ENCODE peak calls at places on chromosome 5, in four cellular contexts. S, G, P and Q are unnamed samples.

GRCh38 chr5:96175090-96175489 is 213.4 kb upstream of the ELL2 start:
- DNase-seq in S (no peak), P (no peak), G (no peak), Q (no peak)

GRCh38 chr5:73448072-73448432 is 525 bp downstream of the FOXD1 start:
- DNase-seq in P (no peak), S (peak; percentile 36), G (no peak), Q (no peak)

GRCh38 chr5:180138976-180139730 is 67.6 kb upstream of the RNF130 start:
- DNase-seq in S (no peak), P (no peak), G (no peak), Q (no peak)

GRCh38 chr5:67855523-67855922 is 360.0 kb upstream of the PIK3R1 start:
- DNase-seq in G (no peak), P (no peak), S (no peak), Q (no peak)

GRCh38 chr5:128649183-128649582 is 111.1 kb upstream of the FBN2 start:
- DNase-seq in G (peak; percentile 74), S (no peak), P (peak; percentile 33), Q (no peak)

GRCh38 chr5:157903117-157903450 is 44.1 kb upstream of the CLINT1 start:
- DNase-seq in G (peak; percentile 19), P (peak; percentile 44), S (no peak), Q (no peak)

GRCh38 chr5:56601641-56602071 is 213.7 kb upstream of the MAP3K1 start:
- DNase-seq in S (no peak), G (peak; percentile 85), P (no peak), Q (no peak)

GRCh38 chr5:51988561-51988960 is 605.3 kb downstream of the ISL1 start:
- DNase-seq in S (no peak), P (no peak), G (no peak), Q (no peak)

GRCh38 chr5:66742083-66742895 is 146.1 kb downstream of the MAST4 start:
- DNase-seq in G (no peak), P (peak; percentile 35), S (peak; percentile 28), Q (no peak)

GRCh38 chr5:74380193-74380592 is 260.3 kb downstream of the ENC1 start:
- DNase-seq in S (no peak), P (no peak), G (no peak), Q (no peak)

GRCh38 chr5:93044860-93045666 is 536.0 kb downstream of the NR2F1-AS1 start:
- DNase-seq in S (no peak), P (no peak), G (no peak), Q (no peak)

GRCh38 chr5:54902817-54903473 is 82.4 kb downstream of the ESM1 start:
- DNase-seq in G (peak; percentile 41), P (no peak), S (no peak), Q (no peak)

GRCh38 chr5:155027993-155028629 is 14.6 kb downstream of the KIF4B start:
- DNase-seq in P (peak; percentile 30), S (no peak), G (no peak), Q (no peak)

GRCh38 chr5:172793577-172794488 is 22.8 kb upstream of the DUSP1 start:
- DNase-seq in P (peak; percentile 36), G (peak; percentile 79), S (no peak), Q (peak; percentile 63)

GRCh38 chr5:55714749-55715148 is 2.6 kb upstream of the SLC38A9 start:
- DNase-seq in S (no peak), P (no peak), G (no peak), Q (no peak)

GRCh38 chr5:57550132-57550531 is 67.5 kb upstream of the ACTBL2 start:
- DNase-seq in G (no peak), P (no peak), S (no peak), Q (no peak)

GRCh38 chr5:180136661-180137381 is 65.3 kb upstream of the RNF130 start:
- DNase-seq in P (no peak), S (no peak), G (no peak), Q (no peak)

GRCh38 chr5:50846261-50846660 is 179.8 kb downstream of the PARP8 start:
- DNase-seq in G (no peak), S (no peak), P (no peak), Q (no peak)

GRCh38 chr5:43150748-43151147 is 30.0 kb downstream of the ZNF131 start:
- DNase-seq in P (no peak), G (no peak), S (no peak), Q (no peak)

GRCh38 chr5:177501874-177502678 is 4.7 kb upstream of the PDLIM7 start:
- DNase-seq in G (no peak), S (no peak), P (no peak), Q (peak; percentile 71)

GRCh38 chr5:142660196-142660595 is 25.7 kb downstream of the FGF1 start:
- DNase-seq in P (no peak), S (no peak), G (no peak), Q (no peak)

GRCh38 chr5:10539685-10539998 is 24.2 kb upstream of the ANKRD33B start:
- DNase-seq in G (peak; percentile 49), S (no peak), P (no peak), Q (no peak)

GRCh38 chr5:83340511-83340918 is 131.0 kb upstream of the VCAN start:
- DNase-seq in G (no peak), S (no peak), P (no peak), Q (no peak)

GRCh38 chr5:33734541-33734940 is 157.2 kb downstream of the ADAMTS12 start:
- DNase-seq in P (no peak), S (no peak), G (peak; percentile 29), Q (no peak)

GRCh38 chr5:107979900-107980299 is 309.2 kb upstream of the EFNA5 start:
- DNase-seq in G (no peak), S (no peak), P (no peak), Q (no peak)

GRCh38 chr5:36090033-36090432 is 23.4 kb upstream of the UGT3A2 start:
- DNase-seq in S (no peak), G (peak; percentile 17), P (peak; percentile 50), Q (no peak)

GRCh38 chr5:107217721-107218130 is 453.0 kb downstream of the EFNA5 start:
- DNase-seq in G (no peak), S (no peak), P (peak; percentile 94), Q (no peak)

GRCh38 chr5:33379757-33380156 is 61.0 kb upstream of the TARS1 start:
- DNase-seq in S (no peak), G (peak; percentile 47), P (no peak), Q (no peak)

GRCh38 chr5:160020969-160021368 is 12.0 kb downstream of the TTC1 start:
- DNase-seq in G (peak; percentile 83), S (no peak), P (no peak), Q (no peak)

GRCh38 chr5:101520417-101520816 is 617.3 kb upstream of the ST8SIA4 start:
- DNase-seq in S (no peak), G (no peak), P (no peak), Q (no peak)

GRCh38 chr5:13143630-13144029 is 800.9 kb downstream of the DNAH5 start:
- DNase-seq in S (no peak), P (peak; percentile 97), G (no peak), Q (no peak)

GRCh38 chr5:116571568-116572321 is 2.9 kb downstream of the SEMA6A start:
- DNase-seq in P (no peak), G (no peak), S (no peak), Q (no peak)
- TF ChIP-seq CTCF in P (no peak), G (no peak), S (no peak), Q (no peak)

DNA sequence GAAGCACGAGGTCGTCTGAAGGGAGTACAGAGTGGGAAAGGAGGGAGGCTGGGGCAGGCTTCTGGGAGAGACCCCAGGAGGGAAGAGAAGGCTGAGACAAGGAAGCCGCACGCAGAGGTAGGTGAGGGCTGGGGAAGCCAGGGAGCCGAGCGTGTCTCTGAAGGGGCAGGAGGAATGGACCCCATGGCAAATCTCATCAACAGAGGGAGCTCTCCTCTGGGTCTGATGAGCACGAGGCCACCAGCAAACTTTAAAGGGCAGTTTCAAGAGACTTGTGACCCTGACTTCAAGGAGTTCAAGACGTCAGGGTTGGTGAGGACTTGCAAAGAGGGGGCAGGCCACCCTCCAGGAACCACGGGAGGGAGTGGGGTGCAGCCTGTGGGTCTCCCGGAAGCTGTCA is 326.2 kb upstream of the IRX2 start:
- DNase-seq in P (no peak), G (no peak), S (no peak), Q (no peak)
- TF ChIP-seq CTCF in P (no peak), G (no peak), S (no peak), Q (no peak)

GRCh38 chr5:134561871-134562296 is 36.4 kb downstream of the JADE2 start:
- DNase-seq in P (peak; percentile 26), G (peak; percentile 74), S (no peak), Q (no peak)
- TF ChIP-seq CTCF in P (peak; percentile 38), G (peak; percentile 40), S (no peak), Q (peak; percentile 13)

DNA sequence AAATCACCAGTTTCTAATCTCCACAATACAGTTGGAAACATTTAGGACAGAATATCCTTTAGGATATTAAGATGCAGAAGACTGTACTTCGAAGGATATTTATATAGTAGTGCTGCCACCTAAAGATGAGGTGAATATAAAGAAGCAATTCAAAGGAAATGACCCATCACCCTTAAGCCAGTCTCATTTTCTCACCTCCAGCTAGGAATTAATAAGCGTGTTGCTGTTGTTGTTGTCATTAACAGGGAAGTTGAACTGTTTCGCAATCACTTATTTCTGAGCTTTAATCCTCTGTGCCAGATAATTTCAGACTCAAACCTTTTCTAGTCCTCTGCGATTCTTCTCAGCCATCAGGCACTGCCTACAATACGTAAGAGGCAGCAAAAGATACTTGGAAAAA is 7.8 kb upstream of the PURA start:
- DNase-seq in P (peak; percentile 80), S (no peak), G (no peak), Q (no peak)
- TF ChIP-seq CTCF in P (no peak), S (no peak), G (no peak), Q (no peak)

GRCh38 chr5:77074745-77075144 is 12.3 kb downstream of the ZBED3 start:
- DNase-seq in P (no peak), S (no peak), G (no peak), Q (no peak)
- TF ChIP-seq CTCF in P (no peak), S (no peak), G (no peak), Q (no peak)

DNA sequence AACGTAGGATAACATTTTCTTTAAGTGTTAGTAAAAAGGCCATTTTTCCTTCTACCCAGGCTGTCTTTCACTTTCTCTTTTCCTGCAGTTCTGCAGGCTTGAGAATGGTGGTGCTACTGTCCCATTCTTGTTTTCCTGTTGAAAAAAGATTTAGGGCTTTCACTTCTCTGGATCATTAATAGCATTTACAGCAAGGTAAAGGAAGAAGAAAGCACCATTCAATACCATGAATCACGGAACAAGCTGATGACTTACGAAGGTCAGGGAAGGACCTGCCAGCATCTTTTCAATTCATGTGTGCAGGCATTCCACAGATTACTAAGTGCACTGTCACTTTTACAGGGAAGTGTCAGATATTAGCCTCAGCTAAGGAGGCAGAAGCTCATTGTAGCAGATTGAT is 292.8 kb downstream of the YTHDC2 start:
- DNase-seq in G (peak; percentile 34), S (no peak), P (peak; percentile 42), Q (no peak)
- TF ChIP-seq CTCF in G (peak; percentile 54), S (no peak), P (peak; percentile 3), Q (no peak)

GRCh38 chr5:20832204-20833080 is 844.4 kb upstream of the CDH18 start:
- DNase-seq in G (no peak), S (no peak), P (no peak), Q (no peak)

DNA sequence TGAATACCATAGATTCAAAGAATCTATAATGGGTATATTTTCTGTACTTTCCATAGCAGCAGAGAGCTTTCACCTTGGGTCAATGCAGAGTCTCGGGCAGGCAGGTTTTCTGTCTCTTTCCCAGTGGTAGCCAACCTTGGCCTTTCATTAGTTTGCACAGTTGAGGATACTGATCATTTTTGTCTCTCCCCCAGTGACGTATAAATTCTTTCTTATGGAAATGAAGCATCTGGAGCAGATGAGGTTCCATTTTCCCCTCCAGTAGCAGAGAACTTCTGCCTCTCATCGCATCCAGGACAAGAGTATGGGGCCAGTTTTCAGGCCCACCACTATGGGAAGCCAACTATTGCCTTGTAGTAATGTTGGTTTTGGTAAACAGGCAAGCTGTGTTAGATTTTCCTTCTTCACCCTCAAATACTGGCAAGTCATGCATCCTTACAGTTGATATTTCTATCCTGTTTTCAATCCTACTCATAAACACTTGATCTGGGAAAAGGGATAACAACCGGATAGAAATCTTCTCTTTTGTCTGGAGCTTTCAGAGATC is 845.2 kb upstream of the CDH18 start:
- DNase-seq in S (no peak), G (no peak), P (no peak), Q (no peak)
- TF ChIP-seq CTCF in S (no peak), G (no peak), P (no peak), Q (no peak)